ENCODE peak calls at places on chromosome 5, in five cellular contexts. N, S, H, C and O are unnamed samples.

GRCh38 chr5:81420039-81420667 is 26.2 kb upstream of the ACOT12 start:
- DNase-seq in C (no peak), N (no peak), S (no peak), H (no peak), O (peak; percentile 79)

GRCh38 chr5:134083517-134083916 is 31.0 kb upstream of the TCF7 start:
- DNase-seq in S (no peak), H (no peak), N (no peak), C (no peak), O (no peak)

GRCh38 chr5:179259731-179260323 is 85.4 kb downstream of the ADAMTS2 start:
- DNase-seq in N (no peak), H (peak; percentile 8), C (no peak), S (no peak), O (no peak)

GRCh38 chr5:68424799-68425537 is 209.4 kb downstream of the PIK3R1 start:
- DNase-seq in S (no peak), C (no peak), N (no peak), H (no peak), O (no peak)

GRCh38 chr5:154143121-154143725 is 47.3 kb upstream of the GALNT10 start:
- DNase-seq in C (no peak), S (no peak), H (peak; percentile 50), N (peak; percentile 50), O (no peak)

GRCh38 chr5:72281764-72282499 is 38.1 kb downstream of the MRPS27 start:
- DNase-seq in C (no peak), H (no peak), S (no peak), N (no peak), O (no peak)

GRCh38 chr5:373710-374602 is 52.4 kb downstream of the AHRR start:
- DNase-seq in N (peak; percentile 64), H (peak; percentile 44), C (no peak), S (no peak), O (no peak)

GRCh38 chr5:164359931-164360290 is 854.5 kb downstream of the MAT2B start:
- DNase-seq in C (no peak), S (no peak), N (no peak), H (no peak), O (no peak)

GRCh38 chr5:342501-343460 is 21.3 kb downstream of the AHRR start:
- DNase-seq in H (peak; percentile 13), C (no peak), N (no peak), S (no peak), O (no peak)

GRCh38 chr5:126970517-126971017 is 59.8 kb downstream of the MARCHF3 start:
- DNase-seq in H (no peak), S (no peak), N (no peak), C (no peak), O (no peak)

GRCh38 chr5:71732011-71732410 is 12.9 kb downstream of the CARTPT start:
- DNase-seq in S (no peak), H (no peak), C (no peak), N (no peak), O (no peak)

GRCh38 chr5:158987231-158987630 is 112.5 kb downstream of the EBF1 start:
- DNase-seq in S (no peak), N (no peak), C (no peak), H (no peak), O (no peak)

GRCh38 chr5:138833095-138833494 is 42.0 kb downstream of the LRRTM2 start:
- DNase-seq in S (no peak), H (no peak), N (no peak), C (no peak), O (no peak)

GRCh38 chr5:121748690-121749089 is 103.0 kb upstream of the FTMT start:
- DNase-seq in N (no peak), C (no peak), S (no peak), H (no peak), O (no peak)

GRCh38 chr5:143557992-143558506 is 154.6 kb upstream of the NR3C1 start:
- DNase-seq in H (no peak), C (no peak), S (no peak), N (no peak), O (no peak)
- H3K4me3 ChIP-seq in H (no peak overlapping the region), C (no peak overlapping the region), S (no peak overlapping the region), N (no peak overlapping the region), O (no peak overlapping the region)

DNA sequence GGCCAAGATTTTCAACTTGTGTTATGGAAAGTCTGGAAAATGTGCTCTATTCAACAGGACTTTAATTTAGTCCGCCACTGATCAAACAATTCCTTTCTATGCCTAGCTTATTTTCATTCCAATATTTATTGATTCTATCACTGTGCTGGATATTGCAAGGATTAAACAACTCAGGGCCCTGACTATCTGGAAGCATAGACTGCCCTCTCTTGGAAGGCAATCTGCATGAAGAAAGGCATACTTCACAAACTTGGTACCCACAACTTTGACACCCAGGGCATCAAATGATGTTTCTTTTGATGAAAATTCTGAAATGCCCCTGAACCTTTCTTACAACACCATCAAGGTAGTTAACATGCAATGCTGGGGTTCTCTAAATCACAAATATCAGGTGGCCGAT is 126.5 kb upstream of the HMHB1 start:
- DNase-seq in S (no peak), C (peak; percentile 22), N (no peak), H (no peak), O (no peak)
- TF ChIP-seq CTCF in S (no peak), C (peak; percentile 69), N (peak; percentile 23), H (no peak), O (peak; percentile 59)

DNA sequence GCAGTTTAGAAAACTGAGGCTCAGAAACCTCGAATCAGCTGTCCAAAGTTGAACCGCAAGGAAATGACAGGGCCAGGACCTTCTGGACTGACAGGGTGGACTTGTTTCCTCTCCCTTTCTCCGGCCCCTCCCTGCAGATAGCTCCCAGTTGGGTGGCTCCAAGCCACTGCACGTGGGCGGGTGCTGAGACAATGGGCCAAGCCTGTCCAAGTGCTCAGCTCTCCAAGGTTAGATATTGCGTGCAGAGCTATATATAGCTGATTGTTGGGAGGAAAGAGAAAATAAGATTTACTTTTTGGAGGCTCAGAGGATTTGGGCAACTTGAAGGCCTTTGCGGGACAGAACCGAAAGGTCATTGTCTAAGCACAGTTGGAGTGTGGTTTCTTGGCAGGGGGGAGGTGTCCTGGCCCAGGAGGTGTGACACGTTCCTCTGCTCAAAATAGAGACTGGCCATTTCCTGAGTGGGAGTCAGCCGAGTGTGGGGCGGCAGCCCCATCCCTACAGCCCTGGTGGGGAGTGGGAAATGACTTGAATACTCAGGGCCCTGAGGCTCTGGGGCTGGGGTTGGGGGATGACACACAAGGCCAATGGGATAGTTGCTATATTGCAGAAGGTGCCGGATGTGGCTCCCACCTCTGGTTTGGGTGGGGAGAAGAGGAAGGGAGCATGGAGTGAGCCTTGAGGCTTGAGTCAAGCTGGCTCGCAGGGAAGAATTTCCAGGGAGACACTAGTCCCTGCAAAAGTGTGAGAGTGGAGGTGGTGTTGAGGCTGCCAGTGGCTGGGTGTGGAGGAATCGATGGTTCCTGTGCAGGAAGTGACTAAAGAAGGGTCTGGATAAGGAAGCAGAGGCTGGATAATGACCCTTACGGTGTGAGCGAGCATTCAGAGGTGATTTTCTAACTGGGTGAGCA is 44.4 kb upstream of the SMAD5 start:
- DNase-seq in S (no peak), H (peak; percentile 93), C (no peak), N (no peak), O (no peak)
- H3K4me3 ChIP-seq in S (no peak overlapping the region), H (no peak overlapping the region), C (no peak overlapping the region), N (no peak overlapping the region), O (no peak overlapping the region)

GRCh38 chr5:51908215-51908614 is 525.0 kb downstream of the ISL1 start:
- DNase-seq in H (no peak), S (no peak), N (no peak), C (no peak), O (no peak)

GRCh38 chr5:51902512-51902911 is 519.3 kb downstream of the ISL1 start:
- DNase-seq in H (no peak), S (no peak), C (no peak), N (no peak), O (no peak)
- TF ChIP-seq CTCF in H (no peak), S (no peak), C (no peak), N (no peak), O (no peak)

GRCh38 chr5:84385705-84386104 is 1.0 kb upstream of the EDIL3 start:
- DNase-seq in S (no peak), C (no peak), H (no peak), N (no peak), O (no peak)
- H3K4me3 ChIP-seq in S (no peak overlapping the region), C (no peak overlapping the region), H (no peak overlapping the region), N (peak overlapping the region; percentile 57), O (peak overlapping the region; percentile 63)

GRCh38 chr5:97425511-97425910 is 242.5 kb upstream of the RIOK2 start:
- DNase-seq in N (peak; percentile 53), C (no peak), S (no peak), H (peak; percentile 49), O (no peak)
- TF ChIP-seq CTCF in N (peak; percentile 65), C (peak; percentile 36), S (peak; percentile 38), H (no peak), O (peak; percentile 44)